ENCODE peak calls at places on chromosomes 4 and X, in five cellular contexts. O, V, C, Q and W are unnamed samples.

GRCh38 chrX:150035531-150035930 is 97.2 kb upstream of the EOLA2 start:
- DNase-seq in O (no peak), V (no peak), C (no peak), Q (no peak), W (no peak)

GRCh38 chrX:49618574-49618973 is 19.8 kb downstream of the GAGE1 start:
- DNase-seq in O (no peak), V (no peak), C (no peak), Q (no peak), W (no peak)

GRCh38 chr4:38223306-38223705 is 263.1 kb downstream of the PTTG2 start:
- DNase-seq in O (no peak), V (no peak), C (no peak), Q (no peak), W (no peak)

GRCh38 chr4:86688026-86688425 is 93.9 kb downstream of the PTPN13 start:
- DNase-seq in O (no peak), V (no peak), C (no peak), Q (no peak), W (no peak)

GRCh38 chrX:30939928-30940327 is 50.9 kb upstream of the TAB3 start:
- DNase-seq in O (no peak), V (no peak), C (no peak), Q (no peak), W (no peak)

GRCh38 chr4:59126996-59127395 is 2016.8 kb upstream of the IGFBP7 start:
- DNase-seq in O (no peak), V (no peak), C (no peak), Q (no peak), W (no peak)

GRCh38 chrX:113522814-113523213 is 682.2 kb upstream of the AMOT start:
- DNase-seq in O (no peak), V (no peak), C (no peak), Q (no peak), W (no peak)

GRCh38 chrX:34918856-34919255 is 23.7 kb upstream of the FAM47B start:
- DNase-seq in O (peak), V (no peak), C (no peak), Q (peak), W (peak)

GRCh38 chr4:103008875-103009729 is 10.4 kb downstream of the SLC9B1 start:
- DNase-seq in O (peak), V (no peak), C (no peak), Q (peak), W (peak)

GRCh38 chr4:10015140-10015753 is 6.0 kb downstream of the SLC2A9 start:
- DNase-seq in O (peak), V (no peak), C (no peak), Q (peak), W (peak)

GRCh38 chr4:185016946-185017797 is 1.1 kb upstream of the HELT start:
- DNase-seq in O (no peak), V (no peak), C (no peak), Q (peak), W (no peak)

GRCh38 chr4:169059294-169060201 is 49.5 kb upstream of the CBR4 start:
- DNase-seq in O (no peak), V (no peak), C (peak), Q (no peak), W (peak)